ENCODE peak calls at places on chromosomes 11 and 22, in seven cellular contexts. N is GM23248, M is Daoy, E is left colon, O is uterus, L is NCI-H2029 treated with DMSO at 0.1 percent for 48 hours, H is MV-4-11. R is an unnamed sample.
A peak's percentile ranks its signal among the peaks of the same experiment; 100 is the strongest.

GRCh38 chr11:9219572-9219971 is 45.6 kb downstream of the DENND5A start:
- DNase-seq in N (peak; percentile 85), M (peak; percentile 11), E (no peak), O (peak; percentile 33), L (no peak), H (peak; percentile 38), R (no peak)

GRCh38 chr11:78419327-78419726 is 1.7 kb upstream of the GAB2 start:
- DNase-seq in N (peak; percentile 97), M (peak; percentile 83), E (no peak), O (peak; percentile 86), L (peak; percentile 17), H (peak; percentile 87), R (no peak)

GRCh38 chr11:105109353-105109752 is 30.2 kb downstream of the CARD18 start:
- DNase-seq in N (no peak), M (no peak), E (no peak), O (no peak), L (no peak), H (no peak), R (no peak)

GRCh38 chr22:22916952-22917290 is 29.3 kb downstream of the IGLL5 start:
- DNase-seq in N (no peak), M (no peak), E (no peak), O (no peak), L (no peak), H (no peak), R (no peak)

GRCh38 chr11:123173040-123173855 is 21.8 kb downstream of the CLMP start:
- DNase-seq in N (peak; percentile 98), M (peak; percentile 90), E (no peak), O (no peak), L (no peak), H (peak; percentile 62), R (no peak)

GRCh38 chr11:93552874-93553273 is 9.7 kb upstream of the SMCO4 start:
- DNase-seq in N (no peak), M (no peak), E (no peak), O (no peak), L (no peak), H (no peak), R (no peak)

GRCh38 chr11:102120006-102120405 is 9.8 kb downstream of the YAP1 start:
- DNase-seq in N (peak; percentile 69), M (no peak), E (no peak), O (no peak), L (no peak), H (no peak), R (no peak)

GRCh38 chr11:59668188-59668949 is 468 bp downstream of the PATL1 start:
- DNase-seq in N (peak; percentile 77), M (peak; percentile 54), E (peak; percentile 62), O (peak; percentile 60), L (no peak), H (peak; percentile 19), R (peak; percentile 71)

GRCh38 chr11:132332521-132332920 is 962.1 kb downstream of the NTM start:
- DNase-seq in N (no peak), M (no peak), E (no peak), O (no peak), L (no peak), H (no peak), R (no peak)

GRCh38 chr11:43282607-43283440 is 29.0 kb upstream of the API5 start:
- DNase-seq in N (peak; percentile 52), M (peak; percentile 5), E (peak; percentile 31), O (no peak), L (no peak), H (peak; percentile 11), R (peak; percentile 55)

GRCh38 chr22:37148031-37148651 is 1.6 kb downstream of the IL2RB start:
- DNase-seq in N (no peak), M (no peak), E (no peak), O (no peak), L (no peak), H (no peak), R (peak; percentile 63)

GRCh38 chr11:14542384-14542783 is 22.2 kb upstream of the PSMA1 start:
- DNase-seq in N (no peak), M (no peak), E (no peak), O (no peak), L (no peak), H (peak; percentile 51), R (no peak)

GRCh38 chr11:16561150-16561549 is 177.3 kb upstream of the C11orf58 start:
- DNase-seq in N (no peak), M (no peak), E (no peak), O (no peak), L (no peak), H (no peak), R (no peak)

GRCh38 chr11:18361154-18361553 is 33.2 kb upstream of the LDHA start:
- DNase-seq in N (no peak), M (no peak), E (no peak), O (no peak), L (no peak), H (no peak), R (no peak)

GRCh38 chr11:74397531-74398243 is 546 bp downstream of the PGM2L1 start:
- DNase-seq in N (peak; percentile 54), M (peak; percentile 55), E (peak; percentile 63), O (no peak), L (peak; percentile 78), H (peak; percentile 36), R (peak; percentile 63)

GRCh38 chr11:74739546-74740270 is 8.5 kb upstream of the CHRDL2 start:
- DNase-seq in N (peak; percentile 85), M (peak; percentile 54), E (peak; percentile 40), O (peak; percentile 59), L (peak; percentile 13), H (peak; percentile 56), R (peak; percentile 54)

GRCh38 chr22:50296658-50297490 is 10.6 kb downstream of the PLXNB2 start:
- DNase-seq in N (no peak), M (no peak), E (no peak), O (no peak), L (no peak), H (no peak), R (no peak)

GRCh38 chr11:44178381-44178780 is 82.9 kb downstream of the EXT2 start:
- DNase-seq in N (peak; percentile 22), M (no peak), E (no peak), O (no peak), L (no peak), H (no peak), R (no peak)